ENCODE peak calls at places on chromosomes 4 and X, in seven cellular contexts. N, A, I, G, O, L and J are unnamed samples.

GRCh38 chr4:123478859-123479345 is 82.3 kb downstream of the SPRY1 start:
- DNase-seq in N (peak; percentile 52), A (peak; percentile 72), I (no peak), G (no peak), O (no peak), L (no peak), J (no peak)

GRCh38 chrX:47577424-47577823 is 4.8 kb upstream of the TIMP1 start:
- DNase-seq in N (no peak), A (peak; percentile 62), I (no peak), G (no peak), O (no peak), L (no peak), J (no peak)

GRCh38 chr4:183541081-183542045 is 36.5 kb downstream of the ING2 start:
- DNase-seq in N (no peak), A (peak; percentile 52), I (no peak), G (no peak), O (no peak), L (peak; percentile 49), J (no peak)

GRCh38 chrX:149284616-149285015 is 220.5 kb downstream of the IDS start:
- DNase-seq in N (no peak), A (no peak), I (no peak), G (no peak), O (no peak), L (no peak), J (no peak)

GRCh38 chr4:161178310-161178709 is 985.5 kb downstream of the FSTL5 start:
- DNase-seq in N (no peak), A (no peak), I (no peak), G (peak; percentile 24), O (no peak), L (no peak), J (no peak)

GRCh38 chr4:157172011-157172410 is 48.5 kb upstream of the GRIA2 start:
- DNase-seq in N (no peak), A (peak; percentile 34), I (no peak), G (peak; percentile 53), O (peak; percentile 7), L (no peak), J (no peak)

GRCh38 chr4:55256787-55257186 is 89.3 kb upstream of the SRD5A3 start:
- DNase-seq in N (no peak), A (no peak), I (no peak), G (no peak), O (no peak), L (no peak), J (no peak)

GRCh38 chrX:10166731-10167149 is 10.0 kb downstream of the CLCN4 start:
- DNase-seq in N (no peak), A (no peak), I (no peak), G (no peak), O (no peak), L (no peak), J (no peak)

GRCh38 chrX:139222511-139223200 is 307.9 kb upstream of the F9 start:
- DNase-seq in N (no peak), A (no peak), I (no peak), G (no peak), O (no peak), L (no peak), J (no peak)

GRCh38 chr4:118280501-118281218 is 72.1 kb downstream of the PRSS12 start:
- DNase-seq in N (peak; percentile 79), A (peak; percentile 85), I (no peak), G (peak; percentile 77), O (no peak), L (peak; percentile 47), J (peak; percentile 71)

GRCh38 chrX:74490249-74490648 is 69.0 kb downstream of the SLC16A2 start:
- DNase-seq in N (no peak), A (no peak), I (no peak), G (no peak), O (no peak), L (no peak), J (no peak)

GRCh38 chr4:121784401-121784800 is 16.7 kb upstream of the EXOSC9 start:
- DNase-seq in N (no peak), A (peak; percentile 22), I (no peak), G (no peak), O (no peak), L (no peak), J (no peak)

GRCh38 chr4:89755210-89755609 is 81.8 kb downstream of the SNCA start:
- DNase-seq in N (no peak), A (peak; percentile 5), I (no peak), G (no peak), O (no peak), L (no peak), J (no peak)

GRCh38 chr4:143241892-143242291 is 57.2 kb downstream of the USP38 start:
- DNase-seq in N (no peak), A (peak; percentile 49), I (no peak), G (peak; percentile 37), O (no peak), L (no peak), J (no peak)

GRCh38 chr4:100063355-100063754 is 113.3 kb upstream of the H2AZ1 start:
- DNase-seq in N (no peak), A (no peak), I (no peak), G (no peak), O (no peak), L (no peak), J (no peak)

GRCh38 chr4:55762815-55763214 is 56.8 kb upstream of the EXOC1L start:
- DNase-seq in N (no peak), A (no peak), I (no peak), G (no peak), O (no peak), L (no peak), J (no peak)